ENCODE peak calls at places on chromosomes 7 and 10, in four cellular contexts. O, I, E and Y are unnamed samples.

GRCh38 chr10:92699518-92700272 is 9.9 kb downstream of the HHEX start:
- DNase-seq in E (no peak), O (no peak), I (no peak), Y (no peak)

GRCh38 chr7:102934267-102934666 is 21.5 kb downstream of the LRRC17 start:
- DNase-seq in O (no peak), E (no peak), I (no peak), Y (no peak)

GRCh38 chr7:152733286-152733934 is 26.1 kb upstream of the ACTR3B start:
- DNase-seq in I (no peak), E (no peak), O (no peak), Y (no peak)

GRCh38 chr10:104260775-104261115 is 6.1 kb downstream of the GSTO1 start:
- DNase-seq in E (no peak), I (no peak), O (no peak), Y (no peak)

GRCh38 chr10:75395171-75395954 is 6.2 kb downstream of the ZNF503 start:
- DNase-seq in O (no peak), E (peak; percentile 53), I (no peak), Y (no peak)

GRCh38 chr10:114288424-114289095 is 49.5 kb downstream of the VWA2 start:
- DNase-seq in E (no peak), O (no peak), I (no peak), Y (no peak)

GRCh38 chr7:141160246-141160855 is 86.5 kb downstream of the TMEM178B start:
- DNase-seq in I (no peak), O (no peak), E (no peak), Y (no peak)

GRCh38 chr7:43535810-43536585 is 46.9 kb upstream of the STK17A start:
- DNase-seq in O (no peak), I (peak; percentile 29), E (no peak), Y (no peak)

GRCh38 chr10:78253072-78253853 is 219.6 kb downstream of the RPS24 start:
- DNase-seq in E (no peak), O (no peak), I (no peak), Y (no peak)

GRCh38 chr10:84312816-84313215 is 15.6 kb upstream of the CCSER2 start:
- DNase-seq in I (no peak), O (no peak), E (no peak), Y (no peak)

GRCh38 chr7:26489906-26490305 is 198.2 kb downstream of the SNX10 start:
- DNase-seq in I (no peak), E (no peak), O (no peak), Y (no peak)

GRCh38 chr10:72487521-72487920 is 132.8 kb upstream of the DNAJB12 start:
- DNase-seq in I (no peak), O (no peak), E (no peak), Y (no peak)

GRCh38 chr7:2760098-2760889 is 72.3 kb downstream of the AMZ1 start:
- DNase-seq in O (no peak), I (peak; percentile 53), E (peak; percentile 52), Y (no peak)

GRCh38 chr10:124375353-124375614 is 43.4 kb downstream of the OAT start:
- DNase-seq in E (no peak), O (no peak), I (no peak), Y (no peak)

GRCh38 chr10:124131176-124131575 is 37.8 kb upstream of the CHST15 start:
- DNase-seq in E (no peak), O (no peak), I (no peak), Y (no peak)

GRCh38 chr10:132876967-132877366 is 65.4 kb downstream of the CFAP46 start:
- DNase-seq in O (no peak), E (no peak), I (no peak), Y (no peak)

GRCh38 chr7:77399838-77400237 is 16.3 kb downstream of the GSAP start:
- DNase-seq in O (no peak), I (no peak), E (no peak), Y (no peak)

GRCh38 chr10:14195455-14195854 is 135.3 kb downstream of the FRMD4A start:
- DNase-seq in E (no peak), I (no peak), O (no peak), Y (no peak)

GRCh38 chr10:29804025-29804852 is 169.5 kb upstream of the SVIL start:
- DNase-seq in O (no peak), I (no peak), E (no peak), Y (no peak)

GRCh38 chr10:123559823-123560092 is 106.4 kb upstream of the GPR26 start:
- DNase-seq in E (no peak), O (no peak), I (no peak), Y (no peak)

GRCh38 chr7:7177044-7177517 is 5.3 kb upstream of the C1GALT1 start:
- DNase-seq in I (no peak), O (no peak), E (no peak), Y (no peak)

GRCh38 chr7:41175435-41175834 is 527.5 kb downstream of the INHBA start:
- DNase-seq in I (no peak), O (no peak), E (no peak), Y (no peak)

GRCh38 chr10:25017247-25017590 is 807 bp downstream of the THNSL1 start:
- DNase-seq in E (no peak), I (peak; percentile 7), O (peak; percentile 4), Y (no peak)

GRCh38 chr10:30581779-30582380 is 47.7 kb downstream of the LYZL2 start:
- DNase-seq in E (no peak), I (peak; percentile 28), O (no peak), Y (no peak)

GRCh38 chr7:149144996-149145850 is 2.0 kb upstream of the ZNF398 start:
- DNase-seq in E (no peak), O (no peak), I (no peak), Y (no peak)

GRCh38 chr10:20616918-20617801 is 280.0 kb downstream of the NEBL start:
- DNase-seq in E (no peak), O (no peak), I (no peak), Y (no peak)

GRCh38 chr7:13912740-13913320 is 76.6 kb downstream of the ETV1 start:
- DNase-seq in O (no peak), I (no peak), E (no peak), Y (no peak)

GRCh38 chr7:122845286-122845685 is 41.0 kb downstream of the CADPS2 start:
- DNase-seq in O (no peak), E (no peak), I (no peak), Y (no peak)

GRCh38 chr10:122780391-122780790 is 65.3 kb downstream of the CUZD1 start:
- DNase-seq in I (no peak), E (no peak), O (no peak), Y (no peak)

GRCh38 chr7:87216701-87217508 is 2.6 kb downstream of the TMEM243 start:
- DNase-seq in I (no peak), E (no peak), O (no peak), Y (no peak)

GRCh38 chr10:95363303-95363912 is 72.6 kb upstream of the PDLIM1 start:
- DNase-seq in I (peak; percentile 82), E (no peak), O (no peak), Y (peak; percentile 33)

GRCh38 chr10:1579671-1580070 is 157.7 kb downstream of the ADARB2 start:
- DNase-seq in I (no peak), E (no peak), O (no peak), Y (no peak)
- H3K9me3 ChIP-seq in I (no peaks in the 10 kb centered on the region), E (no peaks in the 10 kb centered on the region), O (no peaks in the 10 kb centered on the region), Y (no peaks in the 10 kb centered on the region)

DNA sequence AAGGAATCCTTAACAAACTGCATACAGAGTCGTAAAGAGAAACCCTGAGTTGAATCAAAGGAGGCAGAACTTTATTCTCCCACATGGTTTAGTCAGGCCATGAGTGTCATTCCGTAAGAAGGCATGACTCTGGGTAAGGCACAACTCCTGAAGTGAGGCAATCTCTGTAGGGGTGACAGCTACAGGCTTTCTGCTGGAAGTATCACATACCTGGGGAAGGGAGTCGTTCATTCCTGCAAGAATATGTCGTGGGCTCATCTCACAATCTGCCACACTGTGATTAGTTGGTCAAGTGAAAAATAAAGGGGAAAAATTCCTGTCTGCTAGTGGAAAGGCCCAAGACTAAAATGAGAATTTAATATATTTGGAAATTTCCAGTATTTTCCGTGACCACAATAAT is 392.6 kb downstream of the POM121L12 start:
- DNase-seq in I (no peak), E (no peak), O (no peak), Y (no peak)
- H3K9me3 ChIP-seq in I (no peaks in the 10 kb centered on the region), E (peaks cover 9% of the 10 kb centered on the region), O (peaks cover 6% of the 10 kb centered on the region), Y (no peaks in the 10 kb centered on the region)

GRCh38 chr10:38102889-38103288 is 8.8 kb downstream of the ZNF37A start:
- DNase-seq in I (no peak), E (no peak), O (no peak), Y (no peak)
- H3K9me3 ChIP-seq in I (peaks cover 3% of the 10 kb centered on the region), E (peaks cover 97% of the 10 kb centered on the region), O (peaks cover 43% of the 10 kb centered on the region), Y (peaks cover 9% of the 10 kb centered on the region)

GRCh38 chr7:132183822-132184380 is 392.4 kb downstream of the PLXNA4 start:
- DNase-seq in I (no peak), O (no peak), E (no peak), Y (no peak)
- H3K9me3 ChIP-seq in I (no peaks in the 10 kb centered on the region), O (no peaks in the 10 kb centered on the region), E (peaks cover 15% of the 10 kb centered on the region), Y (peaks cover 2% of the 10 kb centered on the region)

GRCh38 chr7:158558816-158559215 is 28.8 kb downstream of the PTPRN2 start:
- DNase-seq in O (no peak), E (no peak), I (no peak), Y (no peak)
- H3K9me3 ChIP-seq in O (no peaks in the 10 kb centered on the region), E (no peaks in the 10 kb centered on the region), I (no peaks in the 10 kb centered on the region), Y (no peaks in the 10 kb centered on the region)

DNA sequence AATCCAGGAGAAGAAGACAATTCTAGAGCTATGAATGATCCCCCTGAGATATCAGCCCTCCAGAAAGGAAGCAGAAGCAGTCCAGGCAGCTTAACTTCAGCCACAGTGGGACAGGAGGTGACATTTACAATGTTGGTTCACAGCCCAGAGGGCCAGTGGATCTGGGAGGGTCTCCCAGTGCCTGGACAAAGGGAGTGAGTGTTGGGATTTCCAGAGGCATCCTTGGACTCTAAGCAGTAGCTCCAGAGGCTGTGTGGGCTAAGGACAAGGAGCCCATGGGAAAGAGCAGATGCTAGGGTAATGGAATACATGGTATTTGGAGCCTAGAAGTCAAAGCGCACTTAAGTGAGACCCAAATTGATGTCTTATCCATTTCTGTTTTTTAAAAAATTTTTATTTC is 97.4 kb upstream of the NUPR2 start:
- DNase-seq in O (no peak), E (no peak), I (no peak), Y (no peak)
- H3K9me3 ChIP-seq in O (peaks cover 7% of the 10 kb centered on the region), E (peaks cover 33% of the 10 kb centered on the region), I (no peaks in the 10 kb centered on the region), Y (no peaks in the 10 kb centered on the region)